ENCODE peak calls at places on chromosome 18, in six cellular contexts. U is GM23248, E is kidney, S is left ventricle myocardium inferior, P is left lung, Z is neural progenitor cell. K is an unnamed sample.

GRCh38 chr18:25727281-25727680 is 363.1 kb downstream of the SS18 start:
- DNase-seq in E (no peak), U (no peak), S (no peak), P (no peak), Z (no peak), K (no peak)

GRCh38 chr18:51100371-51101000 is 70.5 kb downstream of the SMAD4 start:
- DNase-seq in E (no peak), P (no peak), S (no peak), U (no peak), Z (no peak), K (no peak)

GRCh38 chr18:3610818-3611217 is 160.8 kb downstream of the TGIF1 start:
- DNase-seq in S (no peak), U (peak; percentile 70), Z (no peak), E (no peak), P (no peak), K (no peak)

GRCh38 chr18:68152770-68153169 is 562.1 kb downstream of the TMX3 start:
- DNase-seq in E (no peak), S (no peak), Z (peak; percentile 17), P (peak; percentile 21), U (no peak), K (no peak)

GRCh38 chr18:1510542-1511179 is 606.0 kb downstream of the ADCYAP1 start:
- DNase-seq in P (peak; percentile 54), E (no peak), U (no peak), S (no peak), Z (no peak), K (no peak)

GRCh38 chr18:62131305-62131909 is 55.4 kb downstream of the PIGN start:
- DNase-seq in U (peak; percentile 71), Z (peak; percentile 76), P (no peak), S (no peak), E (no peak), K (no peak)

GRCh38 chr18:77207540-77207939 is 42.1 kb upstream of the GALR1 start:
- DNase-seq in S (peak; percentile 51), U (peak; percentile 89), E (peak; percentile 89), P (no peak), Z (peak; percentile 25), K (no peak)

GRCh38 chr18:69992776-69993175 is 45.1 kb upstream of the CD226 start:
- DNase-seq in Z (no peak), U (peak; percentile 76), E (no peak), P (no peak), S (no peak), K (no peak)

GRCh38 chr18:46411862-46412690 is 244.9 kb downstream of the LOXHD1 start:
- DNase-seq in Z (no peak), E (no peak), P (no peak), U (no peak), S (peak; percentile 39), K (no peak)

GRCh38 chr18:25798026-25798537 is 292.3 kb downstream of the SS18 start:
- DNase-seq in S (no peak), U (no peak), Z (no peak), E (no peak), P (no peak), K (no peak)

GRCh38 chr18:77077401-77077800 is 55.2 kb downstream of the MBP start:
- DNase-seq in U (no peak), S (no peak), E (no peak), Z (no peak), P (no peak), K (no peak)

GRCh38 chr18:42635378-42636048 is 480.0 kb downstream of the RIT2 start:
- DNase-seq in U (no peak), E (no peak), Z (peak; percentile 37), S (no peak), P (no peak), K (no peak)

GRCh38 chr18:13392029-13392750 is 173.6 kb downstream of the LDLRAD4 start:
- DNase-seq in E (no peak), S (no peak), P (peak; percentile 61), Z (no peak), U (no peak), K (no peak)

GRCh38 chr18:65568866-65569265 is 181.9 kb upstream of the CDH7 start:
- DNase-seq in U (no peak), S (no peak), E (no peak), P (no peak), Z (no peak), K (no peak)

GRCh38 chr18:55775972-55776371 is 188.0 kb upstream of the TCF4 start:
- DNase-seq in U (no peak), S (no peak), Z (no peak), E (no peak), P (no peak), K (no peak)
- H3K9me3 ChIP-seq in U (no peaks in the 10 kb centered on the region), S (no peaks in the 10 kb centered on the region), Z (no peaks in the 10 kb centered on the region), E (no peaks in the 10 kb centered on the region), P (no peaks in the 10 kb centered on the region), K (no peaks in the 10 kb centered on the region)

GRCh38 chr18:80229766-80230745 is 17.3 kb downstream of the PARD6G start:
- DNase-seq in Z (no peak), U (no peak), P (no peak), S (no peak), E (no peak), K (no peak)
- H3K4me1 ChIP-seq in Z (peaks cover 8% of the 10 kb centered on the region), U (no peaks in the 10 kb centered on the region), P (no peaks in the 10 kb centered on the region), S (no peaks in the 10 kb centered on the region), E (peaks cover 2% of the 10 kb centered on the region), K (peaks cover 14% of the 10 kb centered on the region)

GRCh38 chr18:63367241-63367953 is 391 bp upstream of the KDSR start:
- DNase-seq in S (peak; percentile 96), P (peak; percentile 98), Z (peak; percentile 97), U (peak; percentile 100), E (peak; percentile 99), K (peak; percentile 43)
- H3K27ac ChIP-seq in S (peak overlapping the region; percentile 98), P (peak overlapping the region; percentile 92), Z (peak overlapping the region; percentile 94), U (peak overlapping the region; percentile 91), E (peak overlapping the region; percentile 91), K (peak overlapping the region; percentile 95)

GRCh38 chr18:74494514-74494913 is 1.6 kb upstream of the CNDP2 start:
- DNase-seq in E (no peak), P (no peak), S (no peak), Z (no peak), U (no peak), K (no peak)

GRCh38 chr18:74497308-74497640 is 1.1 kb downstream of the CNDP2 start:
- DNase-seq in Z (no peak), S (no peak), U (peak; percentile 12), E (no peak), P (no peak), K (no peak)

GRCh38 chr18:74497778-74498177 is 1.6 kb downstream of the CNDP2 start:
- DNase-seq in S (no peak), U (peak; percentile 9), E (no peak), P (no peak), Z (no peak), K (no peak)

GRCh38 chr18:74495581-74496507 is at the start of gene CNDP2:
- DNase-seq in U (peak; percentile 100), S (peak; percentile 100), Z (peak; percentile 100), E (peak; percentile 100), P (peak; percentile 100), K (peak; percentile 93)

DNA sequence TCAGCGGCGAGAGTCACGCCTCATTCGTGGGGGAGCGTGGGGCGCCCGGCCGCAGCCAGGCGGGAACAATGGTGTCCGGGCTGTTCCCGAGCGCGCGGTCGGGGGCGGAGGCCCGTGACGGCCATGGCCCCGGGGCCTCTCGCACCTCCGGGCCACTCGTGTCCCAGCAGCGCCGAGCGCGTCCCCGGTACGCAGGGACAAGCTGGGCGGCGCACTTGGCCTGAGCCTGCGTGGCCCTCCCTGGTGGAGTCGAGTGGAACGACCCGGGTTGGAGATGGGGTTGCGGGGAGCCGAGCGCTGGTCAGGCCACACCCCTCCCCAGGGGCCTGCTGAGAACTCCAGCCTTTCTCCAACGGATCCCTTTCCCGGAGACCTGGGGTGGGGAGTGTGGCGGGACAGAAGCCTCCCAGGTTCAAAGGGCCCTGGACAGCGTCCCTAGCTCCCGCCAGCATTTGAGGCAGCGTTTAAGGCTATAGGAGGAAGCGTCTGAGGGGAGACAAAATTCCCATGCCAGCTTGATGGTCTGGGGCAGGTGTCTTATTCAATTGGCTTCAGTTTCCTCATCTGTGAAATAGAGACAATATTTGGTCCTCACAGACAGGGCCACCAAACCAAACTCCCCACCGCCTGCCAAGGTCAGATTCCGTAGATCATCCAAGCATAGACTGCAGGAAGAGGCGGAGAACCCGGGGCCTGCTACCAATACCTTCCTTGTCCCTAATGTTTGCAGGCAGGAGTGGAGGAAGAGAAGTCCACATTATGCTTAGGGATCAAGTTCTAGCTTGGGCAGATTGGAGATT is 545 bp downstream of the CNDP2 start:
- DNase-seq in E (peak; percentile 92), P (peak; percentile 89), S (peak; percentile 68), U (peak; percentile 83), Z (peak; percentile 71), K (no peak)
- H3K9me3 ChIP-seq in E (no peaks in the 10 kb centered on the region), P (no peaks in the 10 kb centered on the region), S (no peaks in the 10 kb centered on the region), U (no peaks in the 10 kb centered on the region), Z (no peaks in the 10 kb centered on the region), K (no peaks in the 10 kb centered on the region)

DNA sequence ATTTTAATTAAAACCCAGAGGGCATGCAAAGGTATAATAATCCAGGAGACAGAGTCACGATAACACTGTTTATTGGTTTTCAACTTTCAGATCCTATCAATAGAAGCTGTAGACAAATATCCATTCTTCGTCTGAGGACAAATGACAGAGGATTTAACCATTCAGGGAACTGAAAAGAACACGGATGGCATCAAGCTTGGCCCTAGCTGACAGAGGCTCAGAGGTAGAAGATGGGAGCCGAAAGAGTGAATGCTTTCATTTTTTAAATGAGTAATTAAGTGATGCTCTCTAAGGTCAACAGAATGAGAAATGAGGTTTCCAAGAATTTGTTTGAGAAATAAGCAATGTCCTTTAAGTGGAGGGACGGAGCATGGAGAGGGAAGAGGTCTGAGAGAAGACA is 62.1 kb downstream of the BCL2 start:
- DNase-seq in E (no peak), P (no peak), Z (no peak), S (no peak), U (no peak), K (no peak)
- H3K4me1 ChIP-seq in E (peaks cover 2% of the 10 kb centered on the region), P (peaks cover 28% of the 10 kb centered on the region), Z (no peaks in the 10 kb centered on the region), S (peaks cover 9% of the 10 kb centered on the region), U (peaks cover 12% of the 10 kb centered on the region), K (peaks cover 3% of the 10 kb centered on the region)

GRCh38 chr18:22913861-22914260 is 19.3 kb upstream of the RBBP8 start:
- DNase-seq in P (no peak), Z (no peak), U (no peak), E (peak; percentile 82), S (no peak), K (no peak)
- H3K27ac ChIP-seq in P (peak overlapping the region; percentile 14), Z (no peak overlapping the region), U (no peak overlapping the region), E (no peak overlapping the region), S (no peak overlapping the region), K (peak overlapping the region; percentile 57)

DNA sequence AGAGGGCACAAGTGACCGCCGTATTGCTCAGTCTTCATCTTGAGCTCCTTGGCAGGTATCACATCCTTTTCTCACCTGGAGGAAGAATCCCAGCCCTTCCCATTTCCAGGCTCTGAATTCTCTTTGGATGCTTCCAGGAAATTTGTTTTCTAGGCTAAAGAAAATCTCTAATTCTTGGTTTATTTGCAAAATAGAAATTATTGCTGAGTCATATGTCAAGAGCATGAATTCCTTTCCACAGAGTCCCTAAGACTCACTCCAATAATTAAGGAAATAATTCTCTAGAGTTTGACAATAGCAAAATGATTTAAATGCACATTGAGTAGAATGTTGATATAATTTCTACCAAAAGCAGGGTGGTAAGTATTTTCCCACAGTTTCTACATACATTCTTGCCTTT is 16.3 kb upstream of the CCDC68 start:
- DNase-seq in U (no peak), S (no peak), Z (no peak), E (no peak), P (no peak), K (no peak)
- H3K9me3 ChIP-seq in U (no peaks in the 10 kb centered on the region), S (peaks cover 19% of the 10 kb centered on the region), Z (no peaks in the 10 kb centered on the region), E (no peaks in the 10 kb centered on the region), P (no peaks in the 10 kb centered on the region), K (no peaks in the 10 kb centered on the region)

K was measured in esophagus squamous epithelium.